ENCODE peak calls at places on chromosome 19, in eight cellular contexts. B, M, D, H, T, U, A and E are unnamed samples.

GRCh38 chr19:33063356-33064116 is 1.2 kb downstream of the RHPN2 start:
- DNase-seq in B (no peak), T (no peak), H (peak), D (no peak), M (peak), U (no peak), A (peak), E (no peak)

GRCh38 chr19:58570770-58571574 is 2.2 kb downstream of the MZF1 start:
- DNase-seq in D (no peak), H (no peak), T (no peak), A (no peak), B (no peak), M (no peak), U (no peak), E (peak)

GRCh38 chr19:12766051-12766521 is 9.3 kb downstream of the HOOK2 start:
- DNase-seq in D (peak), H (no peak), T (peak), U (no peak), A (peak), B (no peak), M (peak), E (peak)

GRCh38 chr19:11091343-11092153 is 2.3 kb downstream of the LDLR start:
- DNase-seq in U (peak), H (no peak), A (peak), D (peak), T (no peak), B (no peak), M (peak), E (no peak)

GRCh38 chr19:10686661-10687517 is 14.3 kb upstream of the QTRT1 start:
- DNase-seq in H (no peak), M (peak), T (no peak), U (no peak), B (peak), A (no peak), D (no peak), E (no peak)

GRCh38 chr19:35346193-35347052 is 1.3 kb upstream of the FFAR1 start:
- DNase-seq in B (no peak), A (peak), M (no peak), U (no peak), T (no peak), D (no peak), H (no peak), E (peak)

GRCh38 chr19:536881-537404 is 5.4 kb downstream of the CDC34 start:
- DNase-seq in H (no peak), B (no peak), D (no peak), M (no peak), U (no peak), T (no peak), A (no peak), E (no peak)

GRCh38 chr19:41616785-41617621 is 9.9 kb downstream of the CEACAM4 start:
- DNase-seq in T (no peak), D (peak), B (no peak), M (peak), H (no peak), U (peak), A (no peak), E (no peak)

GRCh38 chr19:31385744-31386143 is 36.5 kb upstream of the TSHZ3 start:
- DNase-seq in H (no peak), B (no peak), T (no peak), U (no peak), M (no peak), D (no peak), A (no peak), E (no peak)

GRCh38 chr19:55550321-55550650 is 4.9 kb upstream of the SBK3 start:
- DNase-seq in H (no peak), M (peak), D (no peak), B (no peak), A (no peak), U (no peak), T (no peak), E (no peak)

GRCh38 chr19:6465006-6465405 is 935 bp downstream of the CRB3 start:
- DNase-seq in T (no peak), H (no peak), D (no peak), A (no peak), M (no peak), U (no peak), B (no peak), E (no peak)